ENCODE peak calls at places on chromosomes 2 and 18, in eight cellular contexts. I is lower leg skin, W is T-helper 1 cell, U is GM20000, H is GM03348, Z is KG1, J is HFF-Myc, F is activated T-cell treated with anti-CD3 and anti-CD28 coated beads for 24 hours. N is an unnamed sample.

GRCh38 chr2:95344208-95344570 is 47.0 kb downstream of the KCNIP3 start:
- DNase-seq in I (no peak), W (no peak), U (no peak), H (no peak), Z (no peak), J (no peak), F (no peak), N (no peak)

GRCh38 chr2:218397502-218398436 is 1.9 kb upstream of the CTDSP1 start:
- DNase-seq in I (no peak), W (no peak), U (peak; percentile 83), H (peak; percentile 71), Z (peak; percentile 45), J (no peak), F (no peak), N (no peak)

GRCh38 chr2:166628478-166629136 is 134.6 kb upstream of the SCN7A start:
- DNase-seq in I (no peak), W (no peak), U (no peak), H (no peak), Z (no peak), J (no peak), F (no peak), N (no peak)

GRCh38 chr2:5713101-5713500 is 20.9 kb downstream of the SOX11 start:
- DNase-seq in I (no peak), W (no peak), U (no peak), H (no peak), Z (no peak), J (no peak), F (no peak), N (no peak)

GRCh38 chr2:207950063-207950760 is 75.1 kb downstream of the PLEKHM3 start:
- DNase-seq in I (no peak), W (no peak), U (no peak), H (no peak), Z (no peak), J (no peak), F (no peak), N (no peak)

GRCh38 chr2:6692061-6692460 is 173.6 kb downstream of the CMPK2 start:
- DNase-seq in I (no peak), W (no peak), U (no peak), H (no peak), Z (no peak), J (no peak), F (no peak), N (no peak)

GRCh38 chr2:52632543-52632942 is 1135.1 kb upstream of the CHAC2 start:
- DNase-seq in I (no peak), W (no peak), U (no peak), H (no peak), Z (no peak), J (no peak), F (no peak), N (no peak)

GRCh38 chr2:69003731-69004130 is 9.2 kb upstream of the ANTXR1 start:
- DNase-seq in I (no peak), W (no peak), U (no peak), H (no peak), Z (no peak), J (no peak), F (no peak), N (no peak)

GRCh38 chr18:74739926-74740325 is 142.3 kb downstream of the ZNF407 start:
- DNase-seq in I (no peak), W (no peak), U (no peak), H (no peak), Z (no peak), J (no peak), F (no peak), N (no peak)

GRCh38 chr2:56372071-56372656 is 188.4 kb downstream of the CCDC85A start:
- DNase-seq in I (no peak), W (no peak), U (no peak), H (no peak), Z (no peak), J (no peak), F (no peak), N (no peak)

GRCh38 chr18:50820901-50821520 is 1.2 kb upstream of the MRO start:
- DNase-seq in I (no peak), W (no peak), U (no peak), H (no peak), Z (peak; percentile 52), J (no peak), F (no peak), N (no peak)

GRCh38 chr2:61876400-61876799 is 12.1 kb downstream of the CCT4 start:
- DNase-seq in I (no peak), W (no peak), U (no peak), H (no peak), Z (no peak), J (no peak), F (no peak), N (no peak)

GRCh38 chr2:116319935-116320334 is 1494.6 kb upstream of the DDX18 start:
- DNase-seq in I (no peak), W (no peak), U (no peak), H (no peak), Z (no peak), J (no peak), F (no peak), N (no peak)

GRCh38 chr2:25582079-25582830 is 91.1 kb downstream of the DTNB start:
- DNase-seq in I (no peak), W (no peak), U (no peak), H (no peak), Z (no peak), J (no peak), F (no peak), N (no peak)

GRCh38 chr18:11514267-11514666 is 95.1 kb upstream of the SLC35G4 start:
- DNase-seq in I (no peak), W (no peak), U (no peak), H (no peak), Z (no peak), J (no peak), F (no peak), N (no peak)

GRCh38 chr2:101967826-101968498 is 23.8 kb upstream of the IL1R2 start:
- DNase-seq in I (no peak), W (no peak), U (no peak), H (peak; percentile 68), Z (no peak), J (no peak), F (no peak), N (no peak)

GRCh38 chr18:57397440-57397839 is 37.7 kb upstream of the ONECUT2 start:
- DNase-seq in I (no peak), W (no peak), U (no peak), H (no peak), Z (no peak), J (peak; percentile 37), F (no peak), N (no peak)

GRCh38 chr2:118970396-118971135 is 28.6 kb downstream of the MARCO start:
- DNase-seq in I (peak; percentile 56), W (no peak), U (no peak), H (peak; percentile 3), Z (no peak), J (no peak), F (no peak), N (peak; percentile 90)

GRCh38 chr2:26432856-26433255 is 31.1 kb downstream of the DRC1 start:
- DNase-seq in I (no peak), W (no peak), U (no peak), H (no peak), Z (no peak), J (no peak), F (no peak), N (no peak)

GRCh38 chr2:12787891-12788783 is 71.4 kb downstream of the TRIB2 start:
- DNase-seq in I (no peak), W (no peak), U (no peak), H (peak; percentile 75), Z (no peak), J (peak; percentile 89), F (no peak), N (no peak)

GRCh38 chr18:79493211-79493800 is 97.6 kb downstream of the NFATC1 start:
- DNase-seq in I (no peak), W (no peak), U (no peak), H (no peak), Z (no peak), J (no peak), F (no peak), N (no peak)

GRCh38 chr2:234212534-234212933 is 162.0 kb downstream of the SPP2 start:
- DNase-seq in I (no peak), W (no peak), U (no peak), H (no peak), Z (no peak), J (no peak), F (no peak), N (no peak)

GRCh38 chr2:119197529-119198266 is 25.9 kb upstream of the STEAP3 start:
- DNase-seq in I (no peak), W (no peak), U (no peak), H (no peak), Z (no peak), J (no peak), F (no peak), N (no peak)

GRCh38 chr18:53952700-53953099 is 271.8 kb downstream of the MBD2 start:
- DNase-seq in I (no peak), W (no peak), U (no peak), H (no peak), Z (no peak), J (no peak), F (no peak), N (no peak)

GRCh38 chr2:195404650-195405049 is 252.4 kb upstream of the SLC39A10 start:
- DNase-seq in I (no peak), W (no peak), U (no peak), H (no peak), Z (no peak), J (no peak), F (no peak), N (no peak)

GRCh38 chr2:105328281-105329196 is 996 bp downstream of the TGFBRAP1 start:
- DNase-seq in I (peak; percentile 35), W (no peak), U (peak; percentile 46), H (no peak), Z (no peak), J (no peak), F (no peak), N (peak; percentile 39)

GRCh38 chr2:168773719-168774521 is 28.5 kb upstream of the NOSTRIN start:
- DNase-seq in I (no peak), W (no peak), U (peak; percentile 35), H (peak; percentile 61), Z (no peak), J (peak; percentile 26), F (peak; percentile 11), N (no peak)

GRCh38 chr2:19767876-19768275 is 133.9 kb downstream of the TTC32 start:
- DNase-seq in I (no peak), W (no peak), U (no peak), H (peak; percentile 37), Z (no peak), J (no peak), F (no peak), N (no peak)

GRCh38 chr2:16623046-16623445 is 42.6 kb downstream of the CYRIA start:
- DNase-seq in I (no peak), W (no peak), U (no peak), H (no peak), Z (no peak), J (no peak), F (no peak), N (no peak)

GRCh38 chr2:124426630-124427029 is 401.5 kb downstream of the CNTNAP5 start:
- DNase-seq in I (no peak), W (no peak), U (no peak), H (no peak), Z (no peak), J (no peak), F (no peak), N (no peak)

GRCh38 chr18:54961016-54961423 is 1.8 kb upstream of the CCDC68 start:
- DNase-seq in I (no peak), W (no peak), U (no peak), H (no peak), Z (no peak), J (no peak), F (no peak), N (no peak)

GRCh38 chr18:60145776-60146175 is 226.8 kb downstream of the MC4R start:
- DNase-seq in I (no peak), W (no peak), U (no peak), H (no peak), Z (no peak), J (no peak), F (no peak), N (no peak)

GRCh38 chr18:37668971-37669747 is 103.6 kb upstream of the CELF4 start:
- DNase-seq in I (no peak), W (no peak), U (no peak), H (no peak), Z (no peak), J (no peak), F (no peak), N (no peak)

GRCh38 chr2:167833294-167833693 is 414.1 kb downstream of the STK39 start:
- DNase-seq in I (no peak), W (no peak), U (no peak), H (no peak), Z (no peak), J (no peak), F (no peak), N (no peak)

N was measured in HL-60.